ENCODE peak calls at places on chromosomes 11 and 22, in six cellular contexts. One of them, this sample, is unnamed.

GRCh38 chr22:39669432-39669831 is 98.9 kb downstream of the CACNA1I start:
- DNase-seq in kidney: no peak
- DNase-seq in cardiac muscle cell: no peak
- DNase-seq in PC-9: no peak
- DNase-seq in SK-N-SH: no peak
- DNase-seq in uterus: no peak
- DNase-seq in this sample: no peak

GRCh38 chr11:131544591-131544990 is 174.2 kb downstream of the NTM start:
- DNase-seq in kidney: no peak
- DNase-seq in cardiac muscle cell: no peak
- DNase-seq in PC-9: peak; percentile 12
- DNase-seq in SK-N-SH: no peak
- DNase-seq in uterus: no peak
- DNase-seq in this sample: no peak

GRCh38 chr11:119482561-119483001 is 59.6 kb upstream of the THY1 start:
- DNase-seq in kidney: no peak
- DNase-seq in cardiac muscle cell: no peak
- DNase-seq in PC-9: no peak
- DNase-seq in SK-N-SH: no peak
- DNase-seq in uterus: peak; percentile 10
- DNase-seq in this sample: no peak

GRCh38 chr11:71176812-71177211 is 75.6 kb downstream of the SHANK2 start:
- DNase-seq in kidney: no peak
- DNase-seq in cardiac muscle cell: no peak
- DNase-seq in PC-9: no peak
- DNase-seq in SK-N-SH: no peak
- DNase-seq in uterus: no peak
- DNase-seq in this sample: no peak

GRCh38 chr11:11076276-11076675 is 218.4 kb upstream of the ZBED5 start:
- DNase-seq in kidney: no peak
- DNase-seq in cardiac muscle cell: no peak
- DNase-seq in PC-9: no peak
- DNase-seq in SK-N-SH: no peak
- DNase-seq in uterus: no peak
- DNase-seq in this sample: no peak

GRCh38 chr11:304915-305833 is 2.4 kb upstream of the IFITM2 start:
- DNase-seq in kidney: no peak
- DNase-seq in cardiac muscle cell: peak; percentile 65
- DNase-seq in PC-9: no peak
- DNase-seq in SK-N-SH: peak; percentile 82
- DNase-seq in uterus: peak; percentile 88
- DNase-seq in this sample: peak; percentile 68

GRCh38 chr11:130431806-130432205 is 3.4 kb upstream of the ADAMTS8 start:
- DNase-seq in kidney: no peak
- DNase-seq in cardiac muscle cell: no peak
- DNase-seq in PC-9: no peak
- DNase-seq in SK-N-SH: no peak
- DNase-seq in uterus: no peak
- DNase-seq in this sample: no peak

GRCh38 chr11:9180784-9181183 is 84.4 kb downstream of the DENND5A start:
- DNase-seq in kidney: no peak
- DNase-seq in cardiac muscle cell: no peak
- DNase-seq in PC-9: no peak
- DNase-seq in SK-N-SH: no peak
- DNase-seq in uterus: no peak
- DNase-seq in this sample: no peak

GRCh38 chr22:23099525-23099792 is 29.1 kb downstream of the GNAZ start:
- DNase-seq in kidney: no peak
- DNase-seq in cardiac muscle cell: peak; percentile 9
- DNase-seq in PC-9: no peak
- DNase-seq in SK-N-SH: no peak
- DNase-seq in uterus: no peak
- DNase-seq in this sample: no peak

GRCh38 chr11:80297808-80298460 is 857.1 kb upstream of the TENM4 start:
- DNase-seq in kidney: no peak
- DNase-seq in cardiac muscle cell: no peak
- DNase-seq in PC-9: peak; percentile 88
- DNase-seq in SK-N-SH: no peak
- DNase-seq in uterus: no peak
- DNase-seq in this sample: no peak

GRCh38 chr11:108853864-108854263 is 189.0 kb downstream of the DDX10 start:
- DNase-seq in kidney: no peak
- DNase-seq in cardiac muscle cell: peak; percentile 31
- DNase-seq in PC-9: no peak
- DNase-seq in SK-N-SH: no peak
- DNase-seq in uterus: no peak
- DNase-seq in this sample: peak; percentile 13

GRCh38 chr11:70104419-70104818 is 26.3 kb downstream of the ANO1 start:
- DNase-seq in kidney: peak; percentile 85
- DNase-seq in cardiac muscle cell: no peak
- DNase-seq in PC-9: no peak
- DNase-seq in SK-N-SH: no peak
- DNase-seq in uterus: no peak
- DNase-seq in this sample: no peak

GRCh38 chr11:100908746-100909145 is 220.9 kb downstream of the PGR start:
- DNase-seq in kidney: no peak
- DNase-seq in cardiac muscle cell: no peak
- DNase-seq in PC-9: no peak
- DNase-seq in SK-N-SH: no peak
- DNase-seq in uterus: no peak
- DNase-seq in this sample: no peak

GRCh38 chr11:108213784-108214183 is 8.7 kb downstream of the NPAT start:
- DNase-seq in kidney: no peak
- DNase-seq in cardiac muscle cell: no peak
- DNase-seq in PC-9: no peak
- DNase-seq in SK-N-SH: no peak
- DNase-seq in uterus: no peak
- DNase-seq in this sample: no peak

GRCh38 chr11:2148253-2149000 is 9.2 kb upstream of the IGF2 start:
- DNase-seq in kidney: no peak
- DNase-seq in cardiac muscle cell: no peak
- DNase-seq in PC-9: no peak
- DNase-seq in SK-N-SH: no peak
- DNase-seq in uterus: no peak
- DNase-seq in this sample: no peak

GRCh38 chr11:3197878-3198528 is 20.6 kb downstream of the MRGPRG start:
- DNase-seq in kidney: peak; percentile 57
- DNase-seq in cardiac muscle cell: no peak
- DNase-seq in PC-9: no peak
- DNase-seq in SK-N-SH: peak; percentile 36
- DNase-seq in uterus: no peak
- DNase-seq in this sample: no peak

GRCh38 chr11:36408476-36409136 is 101.5 kb downstream of the TRAF6 start:
- DNase-seq in kidney: no peak
- DNase-seq in cardiac muscle cell: no peak
- DNase-seq in PC-9: no peak
- DNase-seq in SK-N-SH: no peak
- DNase-seq in uterus: no peak
- DNase-seq in this sample: no peak

GRCh38 chr11:131465746-131466145 is 95.3 kb downstream of the NTM start:
- DNase-seq in kidney: no peak
- DNase-seq in cardiac muscle cell: peak; percentile 80
- DNase-seq in PC-9: no peak
- DNase-seq in SK-N-SH: peak; percentile 27
- DNase-seq in uterus: no peak
- DNase-seq in this sample: no peak

GRCh38 chr11:80144932-80145612 is 704.2 kb upstream of the TENM4 start:
- DNase-seq in kidney: no peak
- DNase-seq in cardiac muscle cell: no peak
- DNase-seq in PC-9: no peak
- DNase-seq in SK-N-SH: no peak
- DNase-seq in uterus: no peak
- DNase-seq in this sample: no peak

GRCh38 chr11:3217751-3218482 is 696 bp downstream of the MRGPRG start:
- DNase-seq in kidney: peak; percentile 77
- DNase-seq in cardiac muscle cell: no peak
- DNase-seq in PC-9: no peak
- DNase-seq in SK-N-SH: peak; percentile 34
- DNase-seq in uterus: peak; percentile 9
- DNase-seq in this sample: peak; percentile 11

GRCh38 chr11:24781288-24781687 is 284.4 kb downstream of the LUZP2 start:
- DNase-seq in kidney: no peak
- DNase-seq in cardiac muscle cell: peak; percentile 5
- DNase-seq in PC-9: no peak
- DNase-seq in SK-N-SH: no peak
- DNase-seq in uterus: no peak
- DNase-seq in this sample: no peak

GRCh38 chr11:2298795-2299747 is 2.6 kb downstream of the C11orf21 start:
- DNase-seq in kidney: peak; percentile 77
- DNase-seq in cardiac muscle cell: peak; percentile 71
- DNase-seq in PC-9: peak; percentile 40
- DNase-seq in SK-N-SH: peak; percentile 62
- DNase-seq in uterus: no peak
- DNase-seq in this sample: no peak

GRCh38 chr11:20336056-20336455 is 27.5 kb upstream of the HTATIP2 start:
- DNase-seq in kidney: no peak
- DNase-seq in cardiac muscle cell: no peak
- DNase-seq in PC-9: no peak
- DNase-seq in SK-N-SH: no peak
- DNase-seq in uterus: no peak
- DNase-seq in this sample: no peak

GRCh38 chr11:8768625-8769333 is 86.2 kb downstream of the RPL27A start:
- DNase-seq in kidney: no peak
- DNase-seq in cardiac muscle cell: no peak
- DNase-seq in PC-9: peak; percentile 61
- DNase-seq in SK-N-SH: no peak
- DNase-seq in uterus: peak; percentile 30
- DNase-seq in this sample: peak; percentile 62

GRCh38 chr11:93225642-93226041 is 27.9 kb upstream of the SLC36A4 start:
- DNase-seq in kidney: no peak
- DNase-seq in cardiac muscle cell: no peak
- DNase-seq in PC-9: no peak
- DNase-seq in SK-N-SH: peak; percentile 46
- DNase-seq in uterus: no peak
- DNase-seq in this sample: no peak

GRCh38 chr11:11253995-11254394 is 99.1 kb downstream of the CSNK2A3 start:
- DNase-seq in kidney: no peak
- DNase-seq in cardiac muscle cell: no peak
- DNase-seq in PC-9: no peak
- DNase-seq in SK-N-SH: no peak
- DNase-seq in uterus: no peak
- DNase-seq in this sample: no peak

GRCh38 chr22:21835378-21835777 is 32.1 kb downstream of the MAPK1 start:
- DNase-seq in kidney: no peak
- DNase-seq in cardiac muscle cell: no peak
- DNase-seq in PC-9: no peak
- DNase-seq in SK-N-SH: no peak
- DNase-seq in uterus: no peak
- DNase-seq in this sample: no peak

GRCh38 chr11:83725718-83726117 is 439.6 kb upstream of the CCDC90B start:
- DNase-seq in kidney: no peak
- DNase-seq in cardiac muscle cell: no peak
- DNase-seq in PC-9: no peak
- DNase-seq in SK-N-SH: no peak
- DNase-seq in uterus: no peak
- DNase-seq in this sample: no peak
- H3K4me3 ChIP-seq in kidney: no peak overlapping the region
- H3K4me3 ChIP-seq in cardiac muscle cell: no peak overlapping the region
- H3K4me3 ChIP-seq in PC-9: no peak overlapping the region
- H3K4me3 ChIP-seq in SK-N-SH: no peak overlapping the region
- H3K4me3 ChIP-seq in uterus: no peak overlapping the region
- H3K4me3 ChIP-seq in this sample: no peak overlapping the region

DNA sequence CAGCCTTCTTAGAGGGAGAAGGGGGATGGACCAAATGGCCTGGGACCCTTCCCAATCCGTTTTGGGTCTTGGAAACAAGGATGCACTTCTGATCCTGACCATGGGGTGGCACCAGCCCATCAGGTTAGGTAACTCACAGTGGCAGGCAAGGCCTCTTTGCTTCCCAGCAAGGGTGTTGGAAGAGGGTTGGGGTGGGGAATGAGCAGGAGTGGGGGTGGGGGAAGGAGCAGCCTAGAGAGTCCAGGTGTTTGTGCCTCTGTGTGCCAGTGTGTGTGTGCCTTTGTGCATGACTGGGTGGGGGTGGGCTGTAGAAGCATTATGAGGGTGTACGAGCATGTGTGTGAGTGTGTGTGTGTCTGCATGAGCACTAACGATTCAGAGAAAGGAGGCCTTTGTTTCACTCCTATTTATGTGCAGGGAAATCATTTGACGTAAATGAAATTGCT is 213.1 kb downstream of the INSC start:
- DNase-seq in kidney: peak; percentile 71
- DNase-seq in cardiac muscle cell: peak; percentile 80
- DNase-seq in PC-9: no peak
- DNase-seq in SK-N-SH: peak; percentile 68
- DNase-seq in uterus: peak; percentile 19
- DNase-seq in this sample: peak; percentile 33
- TF ChIP-seq CTCF in kidney: peak; percentile 78
- TF ChIP-seq CTCF in cardiac muscle cell: peak; percentile 71
- TF ChIP-seq CTCF in PC-9: peak; percentile 75
- TF ChIP-seq CTCF in SK-N-SH: peak; percentile 22
- TF ChIP-seq CTCF in uterus: peak; percentile 35
- TF ChIP-seq CTCF in this sample: peak; percentile 77

GRCh38 chr11:62554377-62554776 is 7.8 kb upstream of the AHNAK start:
- DNase-seq in kidney: peak; percentile 75
- DNase-seq in cardiac muscle cell: no peak
- DNase-seq in PC-9: no peak
- DNase-seq in SK-N-SH: no peak
- DNase-seq in uterus: no peak
- DNase-seq in this sample: peak; percentile 30
- H3K27ac ChIP-seq in kidney: peak overlapping the region; percentile 90
- H3K27ac ChIP-seq in cardiac muscle cell: no peak overlapping the region
- H3K27ac ChIP-seq in PC-9: peak overlapping the region; percentile 92
- H3K27ac ChIP-seq in SK-N-SH: peak overlapping the region; percentile 67
- H3K27ac ChIP-seq in uterus: peak overlapping the region; percentile 92
- H3K27ac ChIP-seq in this sample: peak overlapping the region; percentile 94

GRCh38 chr22:36770116-36770945 is 5.6 kb downstream of the IFT27 start:
- DNase-seq in kidney: no peak
- DNase-seq in cardiac muscle cell: no peak
- DNase-seq in PC-9: no peak
- DNase-seq in SK-N-SH: no peak
- DNase-seq in uterus: peak; percentile 5
- DNase-seq in this sample: no peak

GRCh38 chr22:36770946-36771340 is 5.0 kb downstream of the IFT27 start:
- DNase-seq in kidney: no peak
- DNase-seq in cardiac muscle cell: no peak
- DNase-seq in PC-9: no peak
- DNase-seq in SK-N-SH: no peak
- DNase-seq in uterus: no peak
- DNase-seq in this sample: no peak

GRCh38 chr22:36768616-36769015 is 7.3 kb downstream of the IFT27 start:
- DNase-seq in kidney: no peak
- DNase-seq in cardiac muscle cell: no peak
- DNase-seq in PC-9: no peak
- DNase-seq in SK-N-SH: no peak
- DNase-seq in uterus: no peak
- DNase-seq in this sample: no peak

GRCh38 chr22:36768141-36768540 is 7.8 kb downstream of the IFT27 start:
- DNase-seq in kidney: peak; percentile 3
- DNase-seq in cardiac muscle cell: no peak
- DNase-seq in PC-9: no peak
- DNase-seq in SK-N-SH: no peak
- DNase-seq in uterus: no peak
- DNase-seq in this sample: no peak

DNA sequence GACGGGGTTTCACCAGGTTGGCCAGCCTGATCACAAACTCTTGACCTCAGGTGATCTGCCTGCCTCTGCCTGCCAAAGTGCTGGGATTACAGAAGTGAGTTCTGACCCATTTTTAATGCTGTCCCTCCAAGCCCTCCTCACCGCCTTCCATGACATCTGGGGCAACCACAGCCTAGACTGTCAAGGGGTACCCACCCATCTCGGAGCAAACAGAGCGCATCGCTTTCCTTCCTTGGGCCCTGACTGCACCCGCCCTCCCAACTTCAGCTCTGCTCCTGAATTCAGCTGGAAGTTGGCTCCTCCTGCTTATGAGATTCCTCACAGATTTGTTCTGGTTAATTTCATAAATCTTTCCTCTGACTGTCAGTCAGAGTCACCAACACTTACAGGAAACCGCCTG is 6.4 kb downstream of the IFT27 start:
- DNase-seq in kidney: no peak
- DNase-seq in cardiac muscle cell: no peak
- DNase-seq in PC-9: no peak
- DNase-seq in SK-N-SH: no peak
- DNase-seq in uterus: peak; percentile 3
- DNase-seq in this sample: no peak
- H3K4me3 ChIP-seq in kidney: no peak overlapping the region
- H3K4me3 ChIP-seq in cardiac muscle cell: no peak overlapping the region
- H3K4me3 ChIP-seq in PC-9: no peak overlapping the region
- H3K4me3 ChIP-seq in SK-N-SH: no peak overlapping the region
- H3K4me3 ChIP-seq in uterus: no peak overlapping the region
- H3K4me3 ChIP-seq in this sample: no peak overlapping the region